ENCODE peak calls at places on chromosomes 2 and 18, in five cellular contexts. K is adrenal gland, F is PC-3, G is neural progenitor cell, I is K562. T is an unnamed sample.
A peak's percentile ranks its signal among the peaks of the same experiment; 100 is the strongest.

GRCh38 chr2:217756375-217757107 is 246.3 kb downstream of the TNS1 start:
- DNase-seq in I (peak; percentile 75), K (peak; percentile 81), G (peak; percentile 94), F (peak; percentile 58), T (peak; percentile 84)

GRCh38 chr18:32349728-32350395 is 120.8 kb downstream of the GAREM1 start:
- DNase-seq in K (peak; percentile 89), I (no peak), F (peak; percentile 73), G (peak; percentile 8), T (peak; percentile 97)

GRCh38 chr2:140808816-140809215 is 1322.0 kb downstream of the LRP1B start:
- DNase-seq in G (peak; percentile 24), K (no peak), I (no peak), F (peak; percentile 40), T (no peak)

GRCh38 chr18:28767781-28768211 is 590.9 kb upstream of the CDH2 start:
- DNase-seq in G (no peak), F (peak; percentile 63), I (no peak), K (no peak), T (peak; percentile 83)

GRCh38 chr18:54612237-54612636 is 21.2 kb downstream of the DYNAP start:
- DNase-seq in K (no peak), G (no peak), F (peak; percentile 92), I (no peak), T (no peak)

GRCh38 chr2:109418716-109419115 is 195.1 kb downstream of the SEPTIN10 start:
- DNase-seq in G (no peak), K (no peak), F (no peak), I (no peak), T (no peak)

GRCh38 chr2:181876614-181877063 is 14.9 kb upstream of the ITPRID2 start:
- DNase-seq in I (no peak), F (peak; percentile 96), G (no peak), K (no peak), T (peak; percentile 18)

GRCh38 chr2:45237128-45237527 is 227.9 kb upstream of the SIX2 start:
- DNase-seq in I (no peak), G (no peak), K (no peak), F (no peak), T (no peak)

GRCh38 chr2:85318222-85319182 is 9.3 kb downstream of the TGOLN2 start:
- DNase-seq in I (no peak), K (no peak), F (peak; percentile 35), G (no peak), T (peak; percentile 95)

GRCh38 chr2:236621786-236622185 is 52.2 kb downstream of the ACKR3 start:
- DNase-seq in F (no peak), K (no peak), I (no peak), G (no peak), T (no peak)

DNA sequence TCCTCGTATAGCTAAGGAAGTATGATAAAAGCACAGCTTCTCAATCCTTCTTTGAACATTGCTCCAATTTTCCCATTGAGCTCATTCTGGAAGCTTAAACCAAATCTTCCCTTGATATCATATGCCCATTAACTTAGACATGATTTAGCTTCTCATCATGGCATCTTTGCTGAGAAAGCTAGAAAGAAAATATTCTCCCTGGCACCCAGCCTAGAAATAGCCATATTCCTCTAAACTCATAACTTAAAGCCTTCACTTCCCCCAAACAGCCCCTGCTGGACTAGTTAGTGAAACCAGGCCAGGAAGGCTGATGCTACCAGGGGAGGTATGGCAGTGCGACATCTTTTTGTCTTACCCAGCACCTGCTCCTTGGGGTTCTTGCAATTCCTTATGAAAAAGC is 4.3 kb downstream of the AAK1 start:
- DNase-seq in G (no peak), F (no peak), I (no peak), K (no peak), T (peak; percentile 48)
- H3K4me3 ChIP-seq in G (no peak overlapping the region), F (no peak overlapping the region), I (no peak overlapping the region), K (no peak overlapping the region), T (peak overlapping the region; percentile 96)

DNA sequence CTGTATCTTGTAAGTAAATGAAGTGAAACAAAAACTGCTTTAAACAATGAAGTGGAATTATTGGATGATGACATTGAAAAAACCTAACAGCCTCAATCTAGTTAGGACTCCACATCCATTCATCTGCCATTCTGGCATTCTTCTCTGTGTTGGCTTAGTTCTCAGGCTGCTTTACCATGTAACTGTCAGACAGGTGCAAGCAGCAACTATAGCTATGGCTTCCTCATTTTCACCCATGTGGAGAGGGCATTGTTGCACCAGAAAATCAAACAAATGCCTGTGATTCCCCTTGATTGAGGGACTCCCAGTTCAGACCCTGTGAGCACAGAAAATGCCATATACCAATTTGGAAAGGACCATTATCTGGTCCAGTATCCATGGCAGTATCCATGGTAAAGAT is 129.5 kb upstream of the NYAP2 start:
- DNase-seq in G (no peak), F (no peak), I (no peak), K (no peak), T (no peak)
- H3K4me1 ChIP-seq in G (no peaks in the 10 kb centered on the region), F (peaks cover 9% of the 10 kb centered on the region), I (no peaks in the 10 kb centered on the region), K (no peaks in the 10 kb centered on the region), T (peaks cover 3% of the 10 kb centered on the region)

DNA sequence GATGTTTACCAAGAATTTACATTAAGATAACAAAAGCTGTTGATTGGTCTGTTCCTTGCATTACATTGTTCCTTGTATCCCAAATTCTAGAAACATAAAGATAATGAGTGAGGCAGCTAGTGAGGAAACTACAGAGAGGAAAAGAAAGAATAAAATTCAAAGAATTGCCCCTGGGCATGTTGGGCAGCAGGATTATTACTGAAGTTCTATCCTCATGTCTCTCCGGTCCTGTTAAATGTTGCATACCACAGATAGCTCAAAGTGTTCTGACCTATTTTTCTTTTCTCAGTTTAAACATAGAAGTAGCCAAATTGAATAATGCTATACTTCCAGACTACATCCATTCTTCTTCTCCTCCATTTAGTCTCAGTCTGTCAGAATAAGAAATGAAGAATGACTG is 58.2 kb upstream of the DYNC1I2 start:
- DNase-seq in I (no peak), F (no peak), K (no peak), G (no peak), T (peak; percentile 64)
- H3K9me3 ChIP-seq in I (peaks cover 29% of the 10 kb centered on the region), F (no peaks in the 10 kb centered on the region), K (no peaks in the 10 kb centered on the region), G (peaks cover 20% of the 10 kb centered on the region), T (peaks cover 31% of the 10 kb centered on the region)

GRCh38 chr2:27714851-27715291 is 51.2 kb downstream of the SLC4A1AP start:
- DNase-seq in G (peak; percentile 19), F (no peak), I (no peak), K (no peak), T (no peak)
- H3K4me3 ChIP-seq in G (peak overlapping the region; percentile 57), F (peak overlapping the region; percentile 74), I (no peak overlapping the region), K (peak overlapping the region; percentile 77), T (peak overlapping the region; percentile 78)

DNA sequence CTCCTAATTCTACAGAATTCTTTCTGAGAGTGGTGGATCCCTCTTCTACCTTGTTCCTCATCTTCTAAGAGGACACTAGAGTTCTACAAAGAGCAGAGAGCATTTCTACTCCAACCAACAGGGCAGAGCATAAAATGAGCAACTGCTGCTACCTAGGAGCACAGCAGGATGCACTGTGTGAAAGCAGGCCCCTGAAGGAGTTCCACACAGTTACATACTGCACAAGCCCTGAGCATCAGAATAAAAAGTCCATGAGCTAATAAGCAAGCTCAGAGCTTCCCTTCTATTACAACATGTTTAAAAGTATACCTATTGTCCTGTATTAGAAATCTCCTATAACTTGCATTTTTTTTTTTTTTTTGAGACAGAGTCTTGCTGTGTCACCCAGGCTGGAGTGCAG is 8.4 kb downstream of the FHL2 start:
- DNase-seq in I (no peak), F (no peak), G (no peak), K (no peak), T (no peak)
- H3K4me1 ChIP-seq in I (peaks cover 8% of the 10 kb centered on the region), F (peaks cover 95% of the 10 kb centered on the region), G (no peaks in the 10 kb centered on the region), K (peaks cover 37% of the 10 kb centered on the region), T (peaks cover 55% of the 10 kb centered on the region)

GRCh38 chr2:229152784-229153183 is 118.3 kb downstream of the PID1 start:
- DNase-seq in K (no peak), G (no peak), I (no peak), F (no peak), T (no peak)
- H3K9me3 ChIP-seq in K (no peaks in the 10 kb centered on the region), G (no peaks in the 10 kb centered on the region), I (no peaks in the 10 kb centered on the region), F (no peaks in the 10 kb centered on the region), T (no peaks in the 10 kb centered on the region)

GRCh38 chr2:128536925-128537620 is 218.4 kb upstream of the HS6ST1 start:
- DNase-seq in G (peak; percentile 83), F (peak; percentile 71), K (peak; percentile 56), I (no peak), T (peak; percentile 65)

GRCh38 chr2:128538401-128538800 is 219.7 kb upstream of the HS6ST1 start:
- DNase-seq in F (no peak), K (no peak), I (no peak), G (no peak), T (no peak)

GRCh38 chr2:128535928-128536327 is 217.3 kb upstream of the HS6ST1 start:
- DNase-seq in K (no peak), I (no peak), F (peak; percentile 59), G (no peak), T (peak; percentile 63)

GRCh38 chr2:128534688-128535392 is 216.2 kb upstream of the HS6ST1 start:
- DNase-seq in G (no peak), F (no peak), I (no peak), K (no peak), T (no peak)

GRCh38 chr2:128537646-128538045 is 219.0 kb upstream of the HS6ST1 start:
- DNase-seq in G (no peak), I (no peak), F (no peak), K (no peak), T (no peak)
- H3K4me3 ChIP-seq in G (no peak overlapping the region), I (no peak overlapping the region), F (no peak overlapping the region), K (no peak overlapping the region), T (no peak overlapping the region)

DNA sequence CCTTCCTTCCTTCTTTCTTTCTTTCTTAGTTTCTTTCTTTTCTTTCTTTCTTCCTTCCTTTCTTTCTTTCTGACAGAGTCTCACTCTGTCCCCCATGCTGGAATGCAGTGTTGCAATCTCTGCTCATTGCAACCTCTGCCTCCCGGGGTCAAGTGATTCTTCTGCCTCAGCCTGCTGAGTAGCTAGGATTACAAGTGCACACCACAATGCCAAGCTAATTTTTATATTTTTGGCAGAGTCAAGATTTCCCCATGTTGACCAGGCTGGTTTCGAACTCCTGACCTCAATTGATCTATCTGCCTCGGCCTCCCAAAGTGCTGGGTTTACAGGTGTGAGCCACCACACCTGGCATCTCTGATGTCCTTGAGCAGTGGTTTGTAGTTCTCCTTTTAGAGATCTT is 48.5 kb downstream of the IL1R2 start:
- DNase-seq in F (no peak), I (no peak), G (no peak), K (no peak), T (peak; percentile 27)
- H3K4me1 ChIP-seq in F (no peaks in the 10 kb centered on the region), I (no peaks in the 10 kb centered on the region), G (no peaks in the 10 kb centered on the region), K (peaks cover 20% of the 10 kb centered on the region), T (peaks cover 75% of the 10 kb centered on the region)